ENCODE peak calls at places on chromosomes 12 and 14, in six cellular contexts. One of them, this sample, is unnamed.

GRCh38 chr12:46459111-46459510 is 86.5 kb upstream of the SLC38A2 start:
- DNase-seq in A549: no peak
- DNase-seq in CD4-positive, alpha-beta memory T cell: no peak
- DNase-seq in ovary: no peak
- DNase-seq in endothelial cell of umbilical vein: peak
- DNase-seq in hepatocyte: no peak
- DNase-seq in this sample: no peak

GRCh38 chr12:131735863-131736806 is 25.2 kb downstream of the SFSWAP start:
- DNase-seq in endothelial cell of umbilical vein: no peak
- DNase-seq in CD4-positive, alpha-beta memory T cell: no peak
- DNase-seq in A549: no peak
- DNase-seq in hepatocyte: no peak
- DNase-seq in ovary: no peak
- DNase-seq in this sample: no peak

GRCh38 chr12:89821901-89822300 is 113.3 kb upstream of the ATP2B1 start:
- DNase-seq in CD4-positive, alpha-beta memory T cell: no peak
- DNase-seq in hepatocyte: no peak
- DNase-seq in ovary: no peak
- DNase-seq in A549: no peak
- DNase-seq in endothelial cell of umbilical vein: no peak
- DNase-seq in this sample: no peak

GRCh38 chr12:92551853-92552397 is 150.9 kb upstream of the PLEKHG7 start:
- DNase-seq in ovary: no peak
- DNase-seq in hepatocyte: peak
- DNase-seq in A549: peak
- DNase-seq in CD4-positive, alpha-beta memory T cell: no peak
- DNase-seq in endothelial cell of umbilical vein: no peak
- DNase-seq in this sample: no peak

GRCh38 chr12:80791863-80792262 is 75.2 kb downstream of the MYF5 start:
- DNase-seq in hepatocyte: no peak
- DNase-seq in CD4-positive, alpha-beta memory T cell: no peak
- DNase-seq in ovary: no peak
- DNase-seq in A549: no peak
- DNase-seq in endothelial cell of umbilical vein: no peak
- DNase-seq in this sample: no peak

GRCh38 chr14:92012121-92012748 is 27.6 kb downstream of the TRIP11 start:
- DNase-seq in A549: no peak
- DNase-seq in CD4-positive, alpha-beta memory T cell: no peak
- DNase-seq in endothelial cell of umbilical vein: no peak
- DNase-seq in ovary: no peak
- DNase-seq in hepatocyte: no peak
- DNase-seq in this sample: no peak

GRCh38 chr14:95322646-95323045 is 2.9 kb upstream of the CLMN start:
- DNase-seq in ovary: no peak
- DNase-seq in CD4-positive, alpha-beta memory T cell: no peak
- DNase-seq in hepatocyte: no peak
- DNase-seq in A549: peak
- DNase-seq in endothelial cell of umbilical vein: no peak
- DNase-seq in this sample: no peak

GRCh38 chr14:93004699-93005082 is 81.7 kb downstream of the CHGA start:
- DNase-seq in endothelial cell of umbilical vein: no peak
- DNase-seq in A549: no peak
- DNase-seq in ovary: no peak
- DNase-seq in hepatocyte: no peak
- DNase-seq in CD4-positive, alpha-beta memory T cell: no peak
- DNase-seq in this sample: no peak

GRCh38 chr14:49982522-49982951 is 89.7 kb downstream of the ARF6 start:
- DNase-seq in CD4-positive, alpha-beta memory T cell: peak
- DNase-seq in A549: peak
- DNase-seq in ovary: no peak
- DNase-seq in endothelial cell of umbilical vein: peak
- DNase-seq in hepatocyte: no peak
- DNase-seq in this sample: no peak

GRCh38 chr12:49880756-49881390 is 22.8 kb downstream of the FAIM2 start:
- DNase-seq in A549: no peak
- DNase-seq in CD4-positive, alpha-beta memory T cell: no peak
- DNase-seq in endothelial cell of umbilical vein: no peak
- DNase-seq in ovary: no peak
- DNase-seq in hepatocyte: no peak
- DNase-seq in this sample: no peak

GRCh38 chr12:10385181-10385613 is 4.6 kb downstream of the KLRK1 start:
- DNase-seq in A549: peak
- DNase-seq in CD4-positive, alpha-beta memory T cell: no peak
- DNase-seq in endothelial cell of umbilical vein: no peak
- DNase-seq in ovary: no peak
- DNase-seq in hepatocyte: peak
- DNase-seq in this sample: no peak

GRCh38 chr14:81313775-81314429 is 86.2 kb downstream of the STON2 start:
- DNase-seq in endothelial cell of umbilical vein: no peak
- DNase-seq in hepatocyte: no peak
- DNase-seq in CD4-positive, alpha-beta memory T cell: no peak
- DNase-seq in ovary: no peak
- DNase-seq in A549: no peak
- DNase-seq in this sample: no peak

GRCh38 chr14:23284654-23285529 is 1.0 kb downstream of the HOMEZ start:
- DNase-seq in endothelial cell of umbilical vein: no peak
- DNase-seq in hepatocyte: peak
- DNase-seq in ovary: peak
- DNase-seq in A549: no peak
- DNase-seq in CD4-positive, alpha-beta memory T cell: no peak
- DNase-seq in this sample: no peak

GRCh38 chr12:39553476-39553875 is 66.1 kb downstream of the ABCD2 start:
- DNase-seq in ovary: no peak
- DNase-seq in CD4-positive, alpha-beta memory T cell: no peak
- DNase-seq in hepatocyte: no peak
- DNase-seq in endothelial cell of umbilical vein: no peak
- DNase-seq in A549: no peak
- DNase-seq in this sample: no peak

GRCh38 chr12:9273276-9273675 is 65.1 kb upstream of the PZP start:
- DNase-seq in endothelial cell of umbilical vein: no peak
- DNase-seq in ovary: no peak
- DNase-seq in CD4-positive, alpha-beta memory T cell: no peak
- DNase-seq in hepatocyte: no peak
- DNase-seq in A549: no peak
- DNase-seq in this sample: no peak

DNA sequence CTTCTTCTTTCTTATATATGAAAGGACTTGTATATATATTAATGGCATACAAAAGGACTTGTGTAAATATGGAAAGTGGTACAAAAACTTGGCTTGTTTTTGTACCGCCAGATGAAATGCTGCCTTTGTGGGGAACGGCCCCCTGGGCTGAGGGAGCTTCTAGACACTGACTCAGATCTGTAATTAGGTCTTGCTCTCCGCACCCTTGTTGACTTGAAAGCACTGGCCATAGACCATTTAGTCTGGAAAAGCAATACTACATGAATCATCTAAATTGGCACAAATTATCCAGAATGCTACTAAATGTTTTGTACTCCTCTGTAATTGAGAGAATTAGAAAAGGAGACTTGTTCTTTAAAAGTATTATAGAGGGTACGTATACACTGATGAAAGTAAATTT is 399.9 kb upstream of the RGS6 start:
- DNase-seq in CD4-positive, alpha-beta memory T cell: no peak
- DNase-seq in ovary: no peak
- DNase-seq in endothelial cell of umbilical vein: no peak
- DNase-seq in A549: no peak
- DNase-seq in hepatocyte: no peak
- DNase-seq in this sample: no peak
- H3K27ac ChIP-seq in CD4-positive, alpha-beta memory T cell: no peak
- H3K27ac ChIP-seq in ovary: no peak
- H3K27ac ChIP-seq in endothelial cell of umbilical vein: no peak
- H3K27ac ChIP-seq in A549: no peak
- H3K27ac ChIP-seq in hepatocyte: no peak
- H3K27ac ChIP-seq in this sample: no peak

DNA sequence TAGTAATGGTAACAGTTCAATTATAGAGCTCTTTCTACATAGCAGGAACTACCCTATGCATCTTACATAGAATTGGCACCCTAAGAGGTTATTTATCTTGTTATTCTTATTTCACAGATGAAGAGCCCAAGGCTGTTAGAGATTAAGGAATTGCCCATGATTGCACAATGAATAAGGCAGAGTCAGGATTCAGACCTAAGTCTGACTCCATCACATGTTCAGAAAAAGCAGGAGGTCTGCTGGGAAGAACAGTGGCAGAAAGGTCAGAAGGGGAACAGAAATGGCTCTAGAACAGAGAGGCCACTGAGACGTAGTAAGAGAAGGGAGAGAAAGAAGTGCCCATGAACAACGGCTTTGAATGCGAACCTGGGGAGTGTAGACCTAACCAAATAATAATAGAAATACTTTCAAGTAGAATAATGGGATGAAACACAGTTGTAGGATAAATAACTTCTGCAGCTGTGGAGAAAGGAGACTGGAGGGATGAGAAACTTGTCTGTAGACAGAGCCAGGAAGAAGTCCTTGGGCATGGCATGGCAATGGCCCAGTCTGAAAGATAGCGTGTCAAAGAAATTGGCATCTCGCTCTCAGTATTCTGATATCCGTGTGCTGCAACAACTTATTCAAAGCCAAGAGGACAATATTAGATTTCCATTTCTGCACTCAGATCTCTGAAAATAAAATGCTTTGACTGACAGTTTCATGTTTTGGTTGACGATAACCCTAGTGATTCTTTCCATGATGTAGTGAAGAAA is 17.6 kb downstream of the MYBPC1 start:
- DNase-seq in hepatocyte: no peak
- DNase-seq in A549: no peak
- DNase-seq in CD4-positive, alpha-beta memory T cell: no peak
- DNase-seq in ovary: no peak
- DNase-seq in endothelial cell of umbilical vein: no peak
- DNase-seq in this sample: no peak
- H3K27ac ChIP-seq in hepatocyte: no peak
- H3K27ac ChIP-seq in A549: no peak
- H3K27ac ChIP-seq in CD4-positive, alpha-beta memory T cell: no peak
- H3K27ac ChIP-seq in ovary: no peak
- H3K27ac ChIP-seq in endothelial cell of umbilical vein: no peak
- H3K27ac ChIP-seq in this sample: no peak

DNA sequence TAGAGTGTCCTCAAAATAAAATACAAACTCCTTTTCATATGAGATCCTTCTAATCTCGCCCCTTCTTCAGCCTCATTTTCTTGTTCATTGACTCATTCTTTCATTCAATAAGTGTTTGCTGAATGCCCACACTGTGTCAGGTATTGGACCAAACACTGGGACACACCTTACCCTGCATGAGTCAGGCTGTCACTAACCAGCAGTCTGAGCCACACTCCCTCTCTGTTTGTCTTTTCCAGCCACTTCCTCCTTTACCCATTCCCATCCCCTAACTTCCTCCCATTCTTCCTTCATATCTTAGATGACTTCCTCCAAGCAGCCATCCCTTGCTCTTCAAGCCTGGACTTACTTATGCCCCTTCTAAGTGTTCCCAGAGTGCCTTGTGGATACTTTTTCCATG is 27.0 kb upstream of the HIF1A start:
- DNase-seq in CD4-positive, alpha-beta memory T cell: no peak
- DNase-seq in ovary: no peak
- DNase-seq in endothelial cell of umbilical vein: peak
- DNase-seq in hepatocyte: no peak
- DNase-seq in A549: peak
- DNase-seq in this sample: no peak
- H3K27ac ChIP-seq in CD4-positive, alpha-beta memory T cell: no peak
- H3K27ac ChIP-seq in ovary: no peak
- H3K27ac ChIP-seq in endothelial cell of umbilical vein: no peak
- H3K27ac ChIP-seq in hepatocyte: no peak
- H3K27ac ChIP-seq in A549: no peak
- H3K27ac ChIP-seq in this sample: no peak

DNA sequence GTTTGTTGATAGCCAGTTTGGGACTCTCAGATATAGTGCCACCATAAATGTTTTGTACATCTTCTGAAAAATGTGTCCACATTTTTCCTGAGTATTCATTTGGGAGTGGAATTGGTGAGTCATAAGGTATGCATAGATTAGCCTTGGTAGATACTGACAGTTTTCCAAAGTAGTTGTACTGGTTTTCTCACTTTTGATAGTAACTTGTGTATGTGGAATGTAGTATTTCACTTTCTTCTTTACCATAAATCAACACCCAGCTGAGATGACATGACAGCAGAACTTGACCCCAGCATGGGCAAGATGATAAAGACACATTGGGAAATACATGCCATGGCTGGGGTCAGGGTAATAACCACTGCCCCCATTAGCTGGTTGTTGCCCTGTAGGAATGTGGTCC is 5.4 kb downstream of the FBXW8 start:
- DNase-seq in hepatocyte: peak
- DNase-seq in ovary: no peak
- DNase-seq in endothelial cell of umbilical vein: no peak
- DNase-seq in A549: no peak
- DNase-seq in CD4-positive, alpha-beta memory T cell: no peak
- DNase-seq in this sample: no peak
- H3K27ac ChIP-seq in hepatocyte: peak
- H3K27ac ChIP-seq in ovary: no peak
- H3K27ac ChIP-seq in endothelial cell of umbilical vein: no peak
- H3K27ac ChIP-seq in A549: no peak
- H3K27ac ChIP-seq in CD4-positive, alpha-beta memory T cell: no peak
- H3K27ac ChIP-seq in this sample: no peak

GRCh38 chr12:6470375-6471163 is at the start of gene VAMP1:
- DNase-seq in ovary: peak
- DNase-seq in endothelial cell of umbilical vein: peak
- DNase-seq in hepatocyte: peak
- DNase-seq in A549: peak
- DNase-seq in CD4-positive, alpha-beta memory T cell: peak
- DNase-seq in this sample: peak

GRCh38 chr12:6478406-6478805 is 7.9 kb upstream of the VAMP1 start:
- DNase-seq in CD4-positive, alpha-beta memory T cell: no peak
- DNase-seq in ovary: no peak
- DNase-seq in endothelial cell of umbilical vein: no peak
- DNase-seq in hepatocyte: no peak
- DNase-seq in A549: no peak
- DNase-seq in this sample: no peak

GRCh38 chr12:6472491-6472890 is 2.0 kb upstream of the VAMP1 start:
- DNase-seq in ovary: no peak
- DNase-seq in CD4-positive, alpha-beta memory T cell: no peak
- DNase-seq in A549: no peak
- DNase-seq in hepatocyte: no peak
- DNase-seq in endothelial cell of umbilical vein: no peak
- DNase-seq in this sample: no peak

GRCh38 chr12:6471992-6472366 is 1.5 kb upstream of the VAMP1 start:
- DNase-seq in hepatocyte: no peak
- DNase-seq in A549: no peak
- DNase-seq in ovary: no peak
- DNase-seq in CD4-positive, alpha-beta memory T cell: no peak
- DNase-seq in endothelial cell of umbilical vein: no peak
- DNase-seq in this sample: no peak

DNA sequence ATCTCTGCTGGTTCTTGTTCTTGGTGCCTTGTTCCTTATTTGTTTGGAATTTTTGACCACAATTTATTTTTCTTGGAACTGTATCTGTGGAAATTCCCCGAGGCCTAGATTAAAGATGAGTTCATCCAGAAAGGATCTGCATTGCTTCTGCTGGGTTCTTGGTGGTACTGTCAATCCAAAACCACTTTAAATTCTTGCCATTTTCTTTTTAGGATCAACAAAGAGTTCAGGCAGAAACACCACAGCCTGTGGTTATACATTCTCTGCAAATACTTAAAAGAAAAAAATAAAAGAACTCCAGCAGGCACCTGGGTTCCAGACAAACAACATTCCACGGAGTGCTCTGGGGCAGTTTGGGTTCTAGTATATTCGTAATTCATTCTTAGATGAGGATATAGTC is 6.0 kb upstream of the VAMP1 start:
- DNase-seq in ovary: no peak
- DNase-seq in CD4-positive, alpha-beta memory T cell: no peak
- DNase-seq in endothelial cell of umbilical vein: no peak
- DNase-seq in A549: no peak
- DNase-seq in hepatocyte: no peak
- DNase-seq in this sample: no peak
- H3K27ac ChIP-seq in ovary: no peak
- H3K27ac ChIP-seq in CD4-positive, alpha-beta memory T cell: no peak
- H3K27ac ChIP-seq in endothelial cell of umbilical vein: no peak
- H3K27ac ChIP-seq in A549: no peak
- H3K27ac ChIP-seq in hepatocyte: peak
- H3K27ac ChIP-seq in this sample: no peak